ENCODE peak calls at places on chromosomes 6 and 20, in six cellular contexts. One of them, this sample, is unnamed.

GRCh38 chr20:48738094-48738398 is 89.8 kb downstream of the PREX1 start:
- DNase-seq in CD8-positive, alpha-beta T cell: no peak
- DNase-seq in WTC11: no peak
- DNase-seq in psoas muscle: no peak
- DNase-seq in GM12865: no peak
- DNase-seq in IMR-90: no peak
- DNase-seq in this sample: no peak

GRCh38 chr6:169921853-169922779 is 170.7 kb downstream of the ERMARD start:
- DNase-seq in IMR-90: no peak
- DNase-seq in psoas muscle: no peak
- DNase-seq in CD8-positive, alpha-beta T cell: no peak
- DNase-seq in WTC11: no peak
- DNase-seq in GM12865: no peak
- DNase-seq in this sample: no peak

GRCh38 chr6:165767228-165767627 is 104.2 kb upstream of the PDE10A start:
- DNase-seq in GM12865: no peak
- DNase-seq in psoas muscle: no peak
- DNase-seq in IMR-90: no peak
- DNase-seq in WTC11: no peak
- DNase-seq in CD8-positive, alpha-beta T cell: no peak
- DNase-seq in this sample: no peak

GRCh38 chr6:35916056-35916455 is 4.8 kb downstream of the SRPK1 start:
- DNase-seq in psoas muscle: no peak
- DNase-seq in GM12865: no peak
- DNase-seq in WTC11: no peak
- DNase-seq in CD8-positive, alpha-beta T cell: no peak
- DNase-seq in IMR-90: no peak
- DNase-seq in this sample: no peak

GRCh38 chr6:34189806-34190503 is 44.1 kb upstream of the GRM4 start:
- DNase-seq in IMR-90: no peak
- DNase-seq in WTC11: no peak
- DNase-seq in CD8-positive, alpha-beta T cell: no peak
- DNase-seq in GM12865: peak; percentile 53
- DNase-seq in psoas muscle: no peak
- DNase-seq in this sample: no peak

GRCh38 chr6:161038229-161039003 is 46.8 kb downstream of the MAP3K4 start:
- DNase-seq in IMR-90: peak; percentile 96
- DNase-seq in WTC11: no peak
- DNase-seq in psoas muscle: peak; percentile 21
- DNase-seq in GM12865: peak; percentile 58
- DNase-seq in CD8-positive, alpha-beta T cell: no peak
- DNase-seq in this sample: peak; percentile 20

GRCh38 chr6:128932061-128932460 is 49.1 kb downstream of the LAMA2 start:
- DNase-seq in IMR-90: peak; percentile 61
- DNase-seq in GM12865: no peak
- DNase-seq in psoas muscle: no peak
- DNase-seq in CD8-positive, alpha-beta T cell: no peak
- DNase-seq in WTC11: no peak
- DNase-seq in this sample: no peak

GRCh38 chr20:46204594-46205205 is 86.6 kb downstream of the CD40 start:
- DNase-seq in WTC11: no peak
- DNase-seq in CD8-positive, alpha-beta T cell: no peak
- DNase-seq in psoas muscle: no peak
- DNase-seq in GM12865: no peak
- DNase-seq in IMR-90: no peak
- DNase-seq in this sample: no peak

GRCh38 chr6:5584072-5584471 is 322.8 kb downstream of the FARS2 start:
- DNase-seq in GM12865: no peak
- DNase-seq in IMR-90: peak; percentile 66
- DNase-seq in psoas muscle: no peak
- DNase-seq in WTC11: no peak
- DNase-seq in CD8-positive, alpha-beta T cell: no peak
- DNase-seq in this sample: no peak

GRCh38 chr6:83071023-83071422 is 3.6 kb downstream of the DOP1A start:
- DNase-seq in psoas muscle: no peak
- DNase-seq in IMR-90: no peak
- DNase-seq in CD8-positive, alpha-beta T cell: no peak
- DNase-seq in WTC11: no peak
- DNase-seq in GM12865: peak; percentile 64
- DNase-seq in this sample: peak; percentile 34

GRCh38 chr6:108697646-108698161 is 137.0 kb downstream of the FOXO3 start:
- DNase-seq in CD8-positive, alpha-beta T cell: no peak
- DNase-seq in WTC11: no peak
- DNase-seq in GM12865: no peak
- DNase-seq in psoas muscle: peak; percentile 55
- DNase-seq in IMR-90: no peak
- DNase-seq in this sample: no peak

GRCh38 chr20:32598606-32599005 is 13.5 kb upstream of the NOL4L start:
- DNase-seq in WTC11: no peak
- DNase-seq in CD8-positive, alpha-beta T cell: no peak
- DNase-seq in GM12865: no peak
- DNase-seq in IMR-90: no peak
- DNase-seq in psoas muscle: no peak
- DNase-seq in this sample: no peak
- TF ChIP-seq CTCF in WTC11: no peak
- TF ChIP-seq CTCF in CD8-positive, alpha-beta T cell: no peak
- TF ChIP-seq CTCF in GM12865: no peak
- TF ChIP-seq CTCF in IMR-90: no peak
- TF ChIP-seq CTCF in psoas muscle: no peak
- TF ChIP-seq CTCF in this sample: no peak

DNA sequence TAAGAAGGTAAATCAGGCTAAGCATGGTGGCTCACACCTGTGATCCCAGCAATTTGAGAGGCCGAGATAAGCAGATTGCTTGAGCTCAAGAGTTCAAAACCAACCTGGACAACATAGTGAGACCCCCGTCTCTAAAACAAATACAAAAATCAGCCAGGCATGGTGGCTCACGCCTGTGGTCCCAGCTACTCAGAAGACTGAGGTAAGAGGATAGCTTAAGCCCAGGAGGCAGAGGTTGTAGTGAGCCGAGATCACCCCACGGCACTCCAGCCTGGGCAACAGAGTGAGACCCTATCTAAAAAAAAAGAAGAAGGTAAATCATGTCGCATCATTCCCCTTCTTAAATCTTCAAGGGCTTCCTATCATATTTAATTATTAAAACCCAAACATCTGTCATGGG is 39.0 kb upstream of the PRND start:
- DNase-seq in IMR-90: no peak
- DNase-seq in CD8-positive, alpha-beta T cell: no peak
- DNase-seq in WTC11: no peak
- DNase-seq in GM12865: no peak
- DNase-seq in psoas muscle: no peak
- DNase-seq in this sample: no peak
- TF ChIP-seq CTCF in IMR-90: no peak
- TF ChIP-seq CTCF in CD8-positive, alpha-beta T cell: no peak
- TF ChIP-seq CTCF in WTC11: no peak
- TF ChIP-seq CTCF in GM12865: no peak
- TF ChIP-seq CTCF in psoas muscle: no peak
- TF ChIP-seq CTCF in this sample: no peak

GRCh38 chr6:41896280-41896679 is 1.1 kb upstream of the USP49 start:
- DNase-seq in GM12865: no peak
- DNase-seq in psoas muscle: no peak
- DNase-seq in CD8-positive, alpha-beta T cell: no peak
- DNase-seq in IMR-90: no peak
- DNase-seq in WTC11: no peak
- DNase-seq in this sample: no peak

GRCh38 chr6:41901882-41902519 is 6.8 kb upstream of the USP49 start:
- DNase-seq in IMR-90: peak; percentile 16
- DNase-seq in GM12865: peak; percentile 61
- DNase-seq in CD8-positive, alpha-beta T cell: peak; percentile 34
- DNase-seq in psoas muscle: no peak
- DNase-seq in WTC11: peak; percentile 46
- DNase-seq in this sample: no peak
- TF ChIP-seq CTCF in IMR-90: peak; percentile 29
- TF ChIP-seq CTCF in GM12865: peak; percentile 48
- TF ChIP-seq CTCF in CD8-positive, alpha-beta T cell: peak; percentile 42
- TF ChIP-seq CTCF in psoas muscle: peak; percentile 11
- TF ChIP-seq CTCF in WTC11: no peak
- TF ChIP-seq CTCF in this sample: peak; percentile 61

GRCh38 chr6:44115866-44116265 is 11.4 kb downstream of the MRPL14 start:
- DNase-seq in psoas muscle: no peak
- DNase-seq in IMR-90: peak; percentile 37
- DNase-seq in WTC11: no peak
- DNase-seq in CD8-positive, alpha-beta T cell: no peak
- DNase-seq in GM12865: no peak
- DNase-seq in this sample: no peak

GRCh38 chr6:44110966-44111365 is 16.3 kb downstream of the MRPL14 start:
- DNase-seq in CD8-positive, alpha-beta T cell: no peak
- DNase-seq in WTC11: no peak
- DNase-seq in GM12865: no peak
- DNase-seq in psoas muscle: no peak
- DNase-seq in IMR-90: no peak
- DNase-seq in this sample: no peak

GRCh38 chr6:44110005-44110681 is 17.1 kb downstream of the MRPL14 start:
- DNase-seq in psoas muscle: peak; percentile 57
- DNase-seq in GM12865: no peak
- DNase-seq in WTC11: no peak
- DNase-seq in IMR-90: no peak
- DNase-seq in CD8-positive, alpha-beta T cell: no peak
- DNase-seq in this sample: no peak

GRCh38 chr6:44111434-44112417 is 15.5 kb downstream of the MRPL14 start:
- DNase-seq in CD8-positive, alpha-beta T cell: no peak
- DNase-seq in IMR-90: no peak
- DNase-seq in GM12865: no peak
- DNase-seq in WTC11: no peak
- DNase-seq in psoas muscle: no peak
- DNase-seq in this sample: no peak

GRCh38 chr6:44113396-44113795 is 13.9 kb downstream of the MRPL14 start:
- DNase-seq in GM12865: no peak
- DNase-seq in IMR-90: no peak
- DNase-seq in CD8-positive, alpha-beta T cell: no peak
- DNase-seq in WTC11: no peak
- DNase-seq in psoas muscle: no peak
- DNase-seq in this sample: no peak
- TF ChIP-seq CTCF in GM12865: peak; percentile 13
- TF ChIP-seq CTCF in IMR-90: peak; percentile 10
- TF ChIP-seq CTCF in CD8-positive, alpha-beta T cell: no peak
- TF ChIP-seq CTCF in WTC11: no peak
- TF ChIP-seq CTCF in psoas muscle: peak; percentile 39
- TF ChIP-seq CTCF in this sample: no peak

This sample was measured in GM13977.